ENCODE peak calls at places on chromosomes 4 and X, in seven cellular contexts. One of them, this sample, is unnamed.
A peak's percentile ranks its signal among the peaks of the same experiment; 100 is the strongest.

GRCh38 chr4:90317785-90318184 is 190.6 kb downstream of the CCSER1 start:
- DNase-seq in GM10248: no peak
- DNase-seq in fibroblast of mammary gland: peak; percentile 95
- DNase-seq in fibroblast of the aortic adventitia: peak; percentile 93
- DNase-seq in A549: no peak
- DNase-seq in psoas muscle: no peak
- DNase-seq in gastrocnemius medialis: no peak
- DNase-seq in this sample: no peak

GRCh38 chrX:154990496-154990895 is 32.0 kb downstream of the F8 start:
- DNase-seq in GM10248: no peak
- DNase-seq in fibroblast of mammary gland: no peak
- DNase-seq in fibroblast of the aortic adventitia: no peak
- DNase-seq in A549: no peak
- DNase-seq in psoas muscle: no peak
- DNase-seq in gastrocnemius medialis: no peak
- DNase-seq in this sample: no peak

GRCh38 chr4:40516651-40517050 is 113.0 kb downstream of the RBM47 start:
- DNase-seq in GM10248: peak; percentile 37
- DNase-seq in fibroblast of mammary gland: no peak
- DNase-seq in fibroblast of the aortic adventitia: no peak
- DNase-seq in A549: no peak
- DNase-seq in psoas muscle: no peak
- DNase-seq in gastrocnemius medialis: no peak
- DNase-seq in this sample: no peak

GRCh38 chrX:93673869-93674271 is at the start of gene FAM133A:
- DNase-seq in GM10248: no peak
- DNase-seq in fibroblast of mammary gland: peak; percentile 61
- DNase-seq in fibroblast of the aortic adventitia: peak; percentile 19
- DNase-seq in A549: no peak
- DNase-seq in psoas muscle: no peak
- DNase-seq in gastrocnemius medialis: no peak
- DNase-seq in this sample: no peak

GRCh38 chrX:12956704-12957541 is 18.0 kb upstream of the TMSB4X start:
- DNase-seq in GM10248: peak; percentile 70
- DNase-seq in fibroblast of mammary gland: no peak
- DNase-seq in fibroblast of the aortic adventitia: peak; percentile 43
- DNase-seq in A549: peak; percentile 52
- DNase-seq in psoas muscle: no peak
- DNase-seq in gastrocnemius medialis: no peak
- DNase-seq in this sample: no peak

GRCh38 chr4:19809989-19810388 is 441.7 kb upstream of the SLIT2 start:
- DNase-seq in GM10248: no peak
- DNase-seq in fibroblast of mammary gland: no peak
- DNase-seq in fibroblast of the aortic adventitia: peak; percentile 21
- DNase-seq in A549: no peak
- DNase-seq in psoas muscle: no peak
- DNase-seq in gastrocnemius medialis: no peak
- DNase-seq in this sample: no peak

GRCh38 chr4:7539659-7540058 is 104.9 kb upstream of the PSAPL1 start:
- DNase-seq in GM10248: no peak
- DNase-seq in fibroblast of mammary gland: no peak
- DNase-seq in fibroblast of the aortic adventitia: no peak
- DNase-seq in A549: peak; percentile 10
- DNase-seq in psoas muscle: no peak
- DNase-seq in gastrocnemius medialis: no peak
- DNase-seq in this sample: no peak

GRCh38 chr4:69689530-69690111 is 36.6 kb upstream of the UGT2A1 start:
- DNase-seq in GM10248: no peak
- DNase-seq in fibroblast of mammary gland: peak; percentile 66
- DNase-seq in fibroblast of the aortic adventitia: peak; percentile 73
- DNase-seq in A549: no peak
- DNase-seq in psoas muscle: no peak
- DNase-seq in gastrocnemius medialis: no peak
- DNase-seq in this sample: no peak

GRCh38 chrX:35842657-35843056 is 44.5 kb downstream of the MAGEB16 start:
- DNase-seq in GM10248: no peak
- DNase-seq in fibroblast of mammary gland: no peak
- DNase-seq in fibroblast of the aortic adventitia: no peak
- DNase-seq in A549: no peak
- DNase-seq in psoas muscle: no peak
- DNase-seq in gastrocnemius medialis: no peak
- DNase-seq in this sample: no peak

GRCh38 chr4:26945794-26946193 is 85.2 kb downstream of the STIM2 start:
- DNase-seq in GM10248: no peak
- DNase-seq in fibroblast of mammary gland: no peak
- DNase-seq in fibroblast of the aortic adventitia: no peak
- DNase-seq in A549: no peak
- DNase-seq in psoas muscle: no peak
- DNase-seq in gastrocnemius medialis: no peak
- DNase-seq in this sample: no peak

GRCh38 chrX:109619816-109620215 is 5.2 kb downstream of the KCNE5 start:
- DNase-seq in GM10248: no peak
- DNase-seq in fibroblast of mammary gland: no peak
- DNase-seq in fibroblast of the aortic adventitia: no peak
- DNase-seq in A549: no peak
- DNase-seq in psoas muscle: no peak
- DNase-seq in gastrocnemius medialis: no peak
- DNase-seq in this sample: no peak

GRCh38 chrX:87518504-87518903 is 902 bp downstream of the KLHL4 start:
- DNase-seq in GM10248: no peak
- DNase-seq in fibroblast of mammary gland: peak; percentile 30
- DNase-seq in fibroblast of the aortic adventitia: peak; percentile 33
- DNase-seq in A549: no peak
- DNase-seq in psoas muscle: no peak
- DNase-seq in gastrocnemius medialis: no peak
- DNase-seq in this sample: no peak

GRCh38 chrX:136146614-136147319 is 566 bp upstream of the FHL1 start:
- DNase-seq in GM10248: peak; percentile 16
- DNase-seq in fibroblast of mammary gland: no peak
- DNase-seq in fibroblast of the aortic adventitia: no peak
- DNase-seq in A549: peak; percentile 12
- DNase-seq in psoas muscle: peak; percentile 24
- DNase-seq in gastrocnemius medialis: no peak
- DNase-seq in this sample: no peak

GRCh38 chr4:170243662-170244288 is 154.0 kb upstream of the AADAT start:
- DNase-seq in GM10248: no peak
- DNase-seq in fibroblast of mammary gland: no peak
- DNase-seq in fibroblast of the aortic adventitia: no peak
- DNase-seq in A549: no peak
- DNase-seq in psoas muscle: no peak
- DNase-seq in gastrocnemius medialis: no peak
- DNase-seq in this sample: no peak

GRCh38 chr4:173311368-173311767 is 22.8 kb downstream of the HMGB2 start:
- DNase-seq in GM10248: no peak
- DNase-seq in fibroblast of mammary gland: no peak
- DNase-seq in fibroblast of the aortic adventitia: no peak
- DNase-seq in A549: no peak
- DNase-seq in psoas muscle: no peak
- DNase-seq in gastrocnemius medialis: no peak
- DNase-seq in this sample: no peak

GRCh38 chr4:108702960-108703359 is 52.6 kb downstream of the OSTC start:
- DNase-seq in GM10248: no peak
- DNase-seq in fibroblast of mammary gland: no peak
- DNase-seq in fibroblast of the aortic adventitia: no peak
- DNase-seq in A549: no peak
- DNase-seq in psoas muscle: no peak
- DNase-seq in gastrocnemius medialis: no peak
- DNase-seq in this sample: no peak

GRCh38 chr4:98778206-98778605 is 119.8 kb upstream of the TSPAN5 start:
- DNase-seq in GM10248: no peak
- DNase-seq in fibroblast of mammary gland: peak; percentile 91
- DNase-seq in fibroblast of the aortic adventitia: peak; percentile 57
- DNase-seq in A549: peak; percentile 55
- DNase-seq in psoas muscle: no peak
- DNase-seq in gastrocnemius medialis: no peak
- DNase-seq in this sample: no peak

GRCh38 chrX:7233632-7234406 is 85.9 kb upstream of the PUDP start:
- DNase-seq in GM10248: no peak
- DNase-seq in fibroblast of mammary gland: peak; percentile 6
- DNase-seq in fibroblast of the aortic adventitia: peak; percentile 4
- DNase-seq in A549: no peak
- DNase-seq in psoas muscle: no peak
- DNase-seq in gastrocnemius medialis: no peak
- DNase-seq in this sample: no peak

GRCh38 chr4:40562681-40563080 is 67.0 kb downstream of the RBM47 start:
- DNase-seq in GM10248: no peak
- DNase-seq in fibroblast of mammary gland: peak; percentile 45
- DNase-seq in fibroblast of the aortic adventitia: no peak
- DNase-seq in A549: no peak
- DNase-seq in psoas muscle: no peak
- DNase-seq in gastrocnemius medialis: no peak
- DNase-seq in this sample: no peak

GRCh38 chr4:47647029-47647428 is 162.0 kb downstream of the ATP10D start:
- DNase-seq in GM10248: no peak
- DNase-seq in fibroblast of mammary gland: no peak
- DNase-seq in fibroblast of the aortic adventitia: no peak
- DNase-seq in A549: no peak
- DNase-seq in psoas muscle: no peak
- DNase-seq in gastrocnemius medialis: no peak
- DNase-seq in this sample: no peak

GRCh38 chrX:47217121-47217851 is 1.2 kb upstream of the CDK16 start:
- DNase-seq in GM10248: no peak
- DNase-seq in fibroblast of mammary gland: peak; percentile 78
- DNase-seq in fibroblast of the aortic adventitia: peak; percentile 64
- DNase-seq in A549: peak; percentile 14
- DNase-seq in psoas muscle: peak; percentile 40
- DNase-seq in gastrocnemius medialis: no peak
- DNase-seq in this sample: no peak

GRCh38 chr4:138222041-138222440 is 20.1 kb downstream of the SLC7A11 start:
- DNase-seq in GM10248: no peak
- DNase-seq in fibroblast of mammary gland: peak; percentile 61
- DNase-seq in fibroblast of the aortic adventitia: peak; percentile 85
- DNase-seq in A549: no peak
- DNase-seq in psoas muscle: no peak
- DNase-seq in gastrocnemius medialis: no peak
- DNase-seq in this sample: no peak
- TF ChIP-seq CTCF in GM10248: no peak
- TF ChIP-seq CTCF in fibroblast of mammary gland: no peak
- TF ChIP-seq CTCF in fibroblast of the aortic adventitia: peak; percentile 16
- TF ChIP-seq CTCF in A549: no peak
- TF ChIP-seq CTCF in psoas muscle: no peak
- TF ChIP-seq CTCF in gastrocnemius medialis: no peak
- TF ChIP-seq CTCF in this sample: no peak

DNA sequence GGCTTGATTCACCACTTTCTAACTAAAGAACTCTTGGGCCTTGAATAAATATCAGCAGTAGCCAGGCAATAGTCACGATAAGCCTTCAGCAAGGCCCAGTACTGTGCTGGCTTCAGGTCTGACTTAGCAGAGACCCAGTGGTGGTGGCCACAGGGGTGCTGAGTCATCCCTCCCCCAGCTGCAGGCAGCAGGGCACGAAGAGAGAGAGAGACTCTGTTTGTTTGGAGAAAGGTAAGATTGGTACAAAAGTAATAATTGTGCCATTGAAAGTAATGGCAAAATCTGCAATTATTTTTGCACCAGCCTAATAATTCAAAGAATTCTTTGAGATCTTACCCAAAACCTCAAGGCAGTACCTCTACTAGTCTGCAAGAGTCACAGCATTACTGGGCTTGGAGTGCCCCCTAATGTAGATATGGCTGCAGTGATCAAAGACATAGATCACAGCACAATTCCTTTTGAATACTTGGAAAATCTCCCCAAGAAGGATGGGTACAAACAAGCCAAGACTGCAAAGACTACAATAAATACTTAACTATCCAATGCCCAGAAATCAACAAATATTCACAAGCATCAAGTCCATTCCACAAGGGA is 159.5 kb upstream of the USP38 start:
- DNase-seq in GM10248: no peak
- DNase-seq in fibroblast of mammary gland: peak; percentile 28
- DNase-seq in fibroblast of the aortic adventitia: peak; percentile 66
- DNase-seq in A549: no peak
- DNase-seq in psoas muscle: no peak
- DNase-seq in gastrocnemius medialis: no peak
- DNase-seq in this sample: no peak
- TF ChIP-seq CTCF in GM10248: peak; percentile 41
- TF ChIP-seq CTCF in fibroblast of mammary gland: peak; percentile 22
- TF ChIP-seq CTCF in fibroblast of the aortic adventitia: peak; percentile 43
- TF ChIP-seq CTCF in A549: peak; percentile 30
- TF ChIP-seq CTCF in psoas muscle: peak; percentile 33
- TF ChIP-seq CTCF in gastrocnemius medialis: no peak
- TF ChIP-seq CTCF in this sample: peak; percentile 35

GRCh38 chr4:101086801-101087586 is 260.3 kb downstream of the PPP3CA start:
- DNase-seq in GM10248: no peak
- DNase-seq in fibroblast of mammary gland: no peak
- DNase-seq in fibroblast of the aortic adventitia: no peak
- DNase-seq in A549: no peak
- DNase-seq in psoas muscle: no peak
- DNase-seq in gastrocnemius medialis: no peak
- DNase-seq in this sample: no peak
- TF ChIP-seq CTCF in GM10248: no peak
- TF ChIP-seq CTCF in fibroblast of mammary gland: peak; percentile 25
- TF ChIP-seq CTCF in fibroblast of the aortic adventitia: no peak
- TF ChIP-seq CTCF in A549: no peak
- TF ChIP-seq CTCF in psoas muscle: no peak
- TF ChIP-seq CTCF in gastrocnemius medialis: no peak
- TF ChIP-seq CTCF in this sample: no peak

DNA sequence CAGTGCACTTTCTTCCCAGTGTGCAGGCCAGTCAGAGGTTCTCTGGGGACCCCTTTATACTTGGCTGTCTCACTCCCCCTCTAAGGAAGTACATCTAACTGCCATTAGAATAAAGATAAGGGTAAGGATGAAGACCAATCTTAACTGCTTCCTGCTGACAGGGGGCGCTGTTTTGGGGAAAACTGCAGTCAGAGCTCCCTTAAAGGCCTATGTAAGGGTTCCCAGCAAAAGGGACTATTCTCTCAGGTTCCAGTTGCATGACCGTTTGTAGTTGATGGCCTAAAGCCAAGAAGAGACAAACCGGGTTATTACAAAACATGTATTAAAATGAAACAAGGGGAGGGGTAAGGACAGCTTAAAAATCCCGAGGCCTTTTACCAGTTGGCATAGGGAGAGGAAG is 115.6 kb upstream of the SPIN4 start:
- DNase-seq in GM10248: no peak
- DNase-seq in fibroblast of mammary gland: no peak
- DNase-seq in fibroblast of the aortic adventitia: no peak
- DNase-seq in A549: no peak
- DNase-seq in psoas muscle: no peak
- DNase-seq in gastrocnemius medialis: no peak
- DNase-seq in this sample: no peak
- TF ChIP-seq CTCF in GM10248: no peak
- TF ChIP-seq CTCF in fibroblast of mammary gland: peak; percentile 7
- TF ChIP-seq CTCF in fibroblast of the aortic adventitia: no peak
- TF ChIP-seq CTCF in A549: no peak
- TF ChIP-seq CTCF in psoas muscle: no peak
- TF ChIP-seq CTCF in gastrocnemius medialis: no peak
- TF ChIP-seq CTCF in this sample: no peak

This sample was measured in D721Med.